ENCODE peak calls at places on chromosome 13, in nine cellular contexts. L is RPMI8226; R is OCI-LY7; M is activated CD8-positive, alpha-beta T cell treated with anti-CD3 and anti-CD28 coated beads for 36 hours; P is colonic mucosa; J is GM04504; A is A172; O is epithelial cell of proximal tubule; V is heart right ventricle. S is an unnamed sample.
A peak's percentile ranks its signal among the peaks of the same experiment; 100 is the strongest.

GRCh38 chr13:30744056-30744684 is 8.8 kb downstream of the ALOX5AP start:
- DNase-seq in L (peak; percentile 82), R (peak; percentile 34), M (peak; percentile 94), P (peak; percentile 45), J (no peak), A (peak; percentile 80), O (no peak), V (no peak), S (no peak)

GRCh38 chr13:51823351-51823750 is 19.4 kb upstream of the DHRS12 start:
- DNase-seq in L (no peak), R (no peak), M (no peak), P (no peak), J (no peak), A (no peak), O (no peak), V (no peak), S (no peak)

GRCh38 chr13:74306496-74306895 is 172.3 kb upstream of the KLF12 start:
- DNase-seq in L (no peak), R (no peak), M (no peak), P (no peak), J (no peak), A (no peak), O (no peak), V (no peak), S (no peak)

GRCh38 chr13:54356209-54356608 is 1327.6 kb downstream of the OLFM4 start:
- DNase-seq in L (no peak), R (no peak), M (no peak), P (no peak), J (no peak), A (no peak), O (no peak), V (no peak), S (no peak)

GRCh38 chr13:69243366-69243765 is 864.3 kb upstream of the ATXN8OS start:
- DNase-seq in L (peak; percentile 55), R (no peak), M (no peak), P (no peak), J (no peak), A (peak; percentile 5), O (no peak), V (no peak), S (no peak)

GRCh38 chr13:84096221-84096620 is 213.9 kb upstream of the SLITRK1 start:
- DNase-seq in L (no peak), R (no peak), M (no peak), P (no peak), J (no peak), A (peak; percentile 2), O (no peak), V (no peak), S (no peak)

GRCh38 chr13:51006067-51006800 is 96.6 kb downstream of the RNASEH2B start:
- DNase-seq in L (no peak), R (no peak), M (no peak), P (no peak), J (peak; percentile 41), A (no peak), O (no peak), V (no peak), S (no peak)

GRCh38 chr13:99199541-99200432 is 867 bp upstream of the UBAC2 start:
- DNase-seq in L (no peak), R (no peak), M (no peak), P (peak; percentile 15), J (no peak), A (peak; percentile 10), O (no peak), V (no peak), S (no peak)

GRCh38 chr13:108860418-108860817 is 231.0 kb downstream of the MYO16 start:
- DNase-seq in L (no peak), R (no peak), M (no peak), P (no peak), J (no peak), A (no peak), O (no peak), V (no peak), S (no peak)

GRCh38 chr13:34340534-34340933 is 522.6 kb downstream of the RFC3 start:
- DNase-seq in L (no peak), R (no peak), M (no peak), P (no peak), J (no peak), A (peak; percentile 74), O (peak; percentile 78), V (no peak), S (no peak)

GRCh38 chr13:28329395-28330158 is 165.4 kb downstream of the FLT1 start:
- DNase-seq in L (no peak), R (no peak), M (no peak), P (no peak), J (peak; percentile 92), A (peak; percentile 43), O (no peak), V (peak; percentile 43), S (no peak)

GRCh38 chr13:95643814-95644598 is 500 bp downstream of the DZIP1 start:
- DNase-seq in L (no peak), R (no peak), M (no peak), P (no peak), J (peak; percentile 17), A (peak; percentile 13), O (no peak), V (no peak), S (no peak)

S was measured in C1 segment of cervical spinal cord.